ENCODE peak calls at places on chromosomes 1 and 21, in ten cellular contexts. C, T, G, I, F, K, U, B, Z and D are unnamed samples.

GRCh38 chr1:42937836-42938595 is 20.7 kb downstream of the SLC2A1 start:
- DNase-seq in T (peak; percentile 37), C (peak; percentile 48), U (peak; percentile 65), Z (no peak), F (peak; percentile 66), G (peak; percentile 76), I (no peak), B (no peak), K (no peak), D (no peak)

GRCh38 chr1:76239470-76239918 is 164.9 kb downstream of the ST6GALNAC3 start:
- DNase-seq in Z (no peak), K (no peak), C (no peak), I (no peak), T (no peak), F (no peak), B (no peak), U (peak; percentile 61), G (no peak), D (no peak)

GRCh38 chr1:113252166-113252565 is 138.1 kb upstream of the MAGI3 start:
- DNase-seq in F (no peak), G (no peak), K (no peak), Z (no peak), I (no peak), C (no peak), U (peak; percentile 77), T (no peak), B (no peak), D (no peak)

GRCh38 chr1:20089328-20090077 is 19.5 kb downstream of the PLA2G5 start:
- DNase-seq in I (no peak), G (no peak), U (peak; percentile 70), B (no peak), Z (no peak), C (no peak), T (no peak), K (no peak), F (peak; percentile 37), D (no peak)

GRCh38 chr1:41641483-41641829 is 157.0 kb upstream of the EDN2 start:
- DNase-seq in U (no peak), C (no peak), G (no peak), I (peak; percentile 47), Z (no peak), K (no peak), F (no peak), T (no peak), B (no peak), D (no peak)

GRCh38 chr1:161084205-161084988 is 5.0 kb downstream of the NECTIN4 start:
- DNase-seq in G (no peak), B (no peak), Z (peak; percentile 59), I (no peak), K (peak; percentile 20), T (peak; percentile 61), C (no peak), U (no peak), F (no peak), D (no peak)

GRCh38 chr1:44515416-44515815 is 110.4 kb downstream of the RNF220 start:
- DNase-seq in F (peak; percentile 67), I (no peak), T (no peak), Z (peak; percentile 74), C (no peak), G (no peak), B (no peak), K (no peak), U (no peak), D (no peak)

GRCh38 chr1:2199042-2199810 is 4.7 kb upstream of the FAAP20 start:
- DNase-seq in C (peak; percentile 88), B (peak; percentile 74), Z (peak; percentile 89), F (peak; percentile 85), T (peak; percentile 87), G (peak; percentile 96), U (peak; percentile 93), K (peak; percentile 86), I (peak; percentile 68), D (peak; percentile 79)

GRCh38 chr1:84141177-84142003 is 2.7 kb upstream of the PRKACB start:
- DNase-seq in G (no peak), K (no peak), Z (no peak), C (no peak), U (no peak), I (no peak), B (peak; percentile 7), F (no peak), T (no peak), D (no peak)

DNA sequence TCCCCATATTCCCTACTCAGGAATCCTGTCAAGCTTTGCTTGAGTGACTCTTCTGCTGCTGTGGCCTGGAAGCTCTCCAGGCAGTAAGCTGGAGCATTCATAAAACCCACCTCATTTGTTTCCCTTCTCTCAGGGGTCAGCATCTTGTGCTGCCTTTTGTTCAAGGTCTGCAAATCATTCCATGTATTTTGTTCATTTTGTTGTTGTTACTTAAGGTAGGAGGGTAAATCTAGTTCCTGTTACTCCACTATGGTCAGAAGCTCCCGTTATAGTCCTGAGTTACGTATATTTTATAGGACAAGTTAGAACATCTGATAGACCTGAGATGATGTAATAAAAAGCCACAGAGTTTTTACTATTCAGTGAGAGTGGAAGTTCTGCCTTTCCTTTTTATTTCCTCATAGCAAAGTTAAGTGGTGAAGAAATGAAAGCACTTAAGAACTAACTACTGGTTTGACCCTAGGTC is 9.9 kb downstream of the SYNJ1 start:
- DNase-seq in F (peak; percentile 54), U (no peak), T (no peak), I (no peak), B (no peak), C (no peak), Z (peak; percentile 55), K (no peak), G (no peak), D (no peak)
- H3K27me3 ChIP-seq in F (no peaks in the 10 kb centered on the region), U (no peaks in the 10 kb centered on the region), T (no peaks in the 10 kb centered on the region), I (no peaks in the 10 kb centered on the region), B (no peaks in the 10 kb centered on the region), C (no peaks in the 10 kb centered on the region), Z (no peaks in the 10 kb centered on the region), K (no peaks in the 10 kb centered on the region), G (no peaks in the 10 kb centered on the region), D (no peaks in the 10 kb centered on the region)

DNA sequence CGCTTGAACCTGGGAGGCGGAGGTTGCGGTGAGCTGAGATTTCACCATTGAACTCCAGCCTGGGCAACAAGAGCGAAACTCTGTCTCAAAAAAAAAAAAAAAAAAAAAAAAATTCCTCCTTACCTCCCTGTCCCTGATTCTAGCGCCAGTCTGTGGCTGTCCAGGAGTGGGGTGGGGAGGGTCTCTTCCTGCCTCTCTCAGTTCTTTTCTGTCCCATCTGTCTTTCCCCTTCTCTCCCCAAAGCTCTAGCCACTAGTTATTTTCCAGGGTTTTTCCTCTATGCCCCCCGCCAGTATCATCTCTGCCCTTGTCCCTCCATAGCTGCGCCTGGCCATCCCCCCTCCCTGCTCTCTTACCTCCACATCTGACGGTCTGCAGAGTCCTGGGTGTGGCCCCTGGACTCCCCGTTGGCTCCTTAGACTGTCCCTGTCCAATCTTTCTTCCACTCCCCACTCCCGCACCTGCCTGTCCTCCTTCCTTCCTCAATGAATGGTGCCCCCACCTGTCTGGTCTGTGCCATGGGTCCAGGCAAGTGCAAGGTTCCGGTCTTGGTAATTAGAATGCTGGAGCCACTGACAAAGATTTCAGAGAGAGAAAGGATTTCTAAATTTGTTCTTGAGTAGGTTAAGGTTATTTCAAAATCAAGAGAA is 1.6 kb upstream of the TMEM63A start:
- DNase-seq in K (no peak), T (no peak), G (no peak), B (no peak), F (no peak), Z (no peak), I (no peak), U (no peak), C (no peak), D (no peak)
- H3K27me3 ChIP-seq in K (no peaks in the 10 kb centered on the region), T (no peaks in the 10 kb centered on the region), G (no peaks in the 10 kb centered on the region), B (no peaks in the 10 kb centered on the region), F (no peaks in the 10 kb centered on the region), Z (no peaks in the 10 kb centered on the region), I (no peaks in the 10 kb centered on the region), U (no peaks in the 10 kb centered on the region), C (no peaks in the 10 kb centered on the region), D (no peaks in the 10 kb centered on the region)

GRCh38 chr1:203522237-203522636 is 28.3 kb downstream of the OPTC start:
- DNase-seq in K (no peak), C (no peak), Z (peak; percentile 18), U (no peak), B (peak; percentile 55), I (no peak), F (no peak), G (no peak), T (no peak), D (no peak)

GRCh38 chr1:203521812-203522211 is 27.9 kb downstream of the OPTC start:
- DNase-seq in Z (no peak), B (no peak), U (no peak), K (no peak), T (no peak), G (no peak), C (no peak), F (no peak), I (no peak), D (no peak)

GRCh38 chr1:203519896-203520295 is 25.9 kb downstream of the OPTC start:
- DNase-seq in C (no peak), I (no peak), G (no peak), K (no peak), Z (no peak), B (no peak), T (no peak), U (no peak), F (no peak), D (no peak)

GRCh38 chr1:203520315-203520714 is 26.4 kb downstream of the OPTC start:
- DNase-seq in I (no peak), U (peak; percentile 50), B (no peak), Z (peak; percentile 40), K (peak; percentile 57), T (no peak), F (no peak), C (no peak), G (no peak), D (no peak)

GRCh38 chr1:203521071-203521794 is 27.3 kb downstream of the OPTC start:
- DNase-seq in C (no peak), F (no peak), U (peak; percentile 45), T (no peak), K (no peak), B (no peak), G (no peak), Z (no peak), I (no peak), D (no peak)
- H3K27me3 ChIP-seq in C (no peaks in the 10 kb centered on the region), F (no peaks in the 10 kb centered on the region), U (peaks cover 12% of the 10 kb centered on the region), T (no peaks in the 10 kb centered on the region), K (no peaks in the 10 kb centered on the region), B (no peaks in the 10 kb centered on the region), G (no peaks in the 10 kb centered on the region), Z (no peaks in the 10 kb centered on the region), I (peaks cover 2% of the 10 kb centered on the region), D (no peaks in the 10 kb centered on the region)

GRCh38 chr1:17194133-17194475 is 10.8 kb upstream of the PADI1 start:
- DNase-seq in G (no peak), T (no peak), F (no peak), K (no peak), Z (no peak), C (no peak), B (no peak), I (no peak), U (peak; percentile 36), D (no peak)

GRCh38 chr1:17194981-17195528 is 9.9 kb upstream of the PADI1 start:
- DNase-seq in G (no peak), T (no peak), B (no peak), C (no peak), Z (no peak), K (no peak), U (peak; percentile 53), F (no peak), I (no peak), D (no peak)

GRCh38 chr1:17192394-17193221 is 12.3 kb upstream of the PADI1 start:
- DNase-seq in U (peak; percentile 38), B (no peak), T (no peak), Z (peak; percentile 74), C (no peak), I (no peak), G (no peak), F (no peak), K (no peak), D (no peak)

GRCh38 chr1:17191990-17192242 is 13.0 kb upstream of the PADI1 start:
- DNase-seq in K (no peak), B (no peak), G (no peak), C (no peak), T (no peak), F (no peak), I (no peak), U (no peak), Z (no peak), D (no peak)

GRCh38 chr1:17193222-17194132 is 11.5 kb upstream of the PADI1 start:
- DNase-seq in F (no peak), Z (no peak), T (no peak), C (no peak), I (no peak), B (no peak), K (no peak), G (no peak), U (peak; percentile 31), D (no peak)
- H3K27me3 ChIP-seq in F (no peaks in the 10 kb centered on the region), Z (no peaks in the 10 kb centered on the region), T (no peaks in the 10 kb centered on the region), C (no peaks in the 10 kb centered on the region), I (no peaks in the 10 kb centered on the region), B (no peaks in the 10 kb centered on the region), K (no peaks in the 10 kb centered on the region), G (no peaks in the 10 kb centered on the region), U (no peaks in the 10 kb centered on the region), D (no peaks in the 10 kb centered on the region)